ENCODE peak calls at places on chromosomes 13 and 19, in five cellular contexts. B, S, U, K and Q are unnamed samples.

GRCh38 chr19:29074579-29074978 is 138.4 kb downstream of the UQCRFS1 start:
- DNase-seq in U (no peak), B (no peak), S (no peak), K (no peak), Q (no peak)

GRCh38 chr19:10270180-10270615 is 722 bp upstream of the ICAM1 start:
- DNase-seq in S (peak), K (no peak), B (peak), U (no peak), Q (peak)

GRCh38 chr13:75687145-75687763 is 51.1 kb downstream of the LMO7 start:
- DNase-seq in K (peak), S (no peak), B (no peak), U (no peak), Q (no peak)

GRCh38 chr13:95480131-95480545 is 72.4 kb upstream of the CLDN10 start:
- DNase-seq in B (no peak), U (peak), S (no peak), K (no peak), Q (peak)

GRCh38 chr13:27574661-27575060 is 45.7 kb downstream of the LNX2 start:
- DNase-seq in B (no peak), U (no peak), K (no peak), S (no peak), Q (no peak)

GRCh38 chr13:41621716-41622508 is 164.6 kb downstream of the RGCC start:
- DNase-seq in K (peak), S (no peak), B (no peak), U (no peak), Q (no peak)

GRCh38 chr13:79519252-79519651 is 38.3 kb downstream of the NDFIP2 start:
- DNase-seq in U (no peak), B (no peak), S (no peak), K (peak), Q (no peak)

GRCh38 chr13:23707674-23708073 is 137.5 kb downstream of the TNFRSF19 start:
- DNase-seq in K (peak), S (no peak), U (no peak), B (no peak), Q (peak)

GRCh38 chr13:25300861-25301346 is 521 bp upstream of the NUP58 start:
- DNase-seq in B (peak), K (no peak), U (no peak), S (peak), Q (no peak)

GRCh38 chr19:49677232-49677881 is at the start of gene PRMT1:
- DNase-seq in S (no peak), U (no peak), K (no peak), B (peak), Q (peak)

GRCh38 chr13:41411536-41411935 is 45.8 kb upstream of the RGCC start:
- DNase-seq in U (no peak), S (no peak), K (peak), B (no peak), Q (peak)

GRCh38 chr19:28020631-28021315 is 1192.2 kb downstream of the UQCRFS1 start:
- DNase-seq in S (no peak), B (no peak), K (no peak), U (no peak), Q (no peak)

GRCh38 chr19:29483641-29483920 is 42.2 kb upstream of the VSTM2B start:
- DNase-seq in U (no peak), S (no peak), B (no peak), K (no peak), Q (no peak)

GRCh38 chr13:51154029-51154555 is 43.0 kb upstream of the C13orf42 start:
- DNase-seq in S (no peak), U (no peak), B (no peak), K (peak), Q (peak)

GRCh38 chr13:75258159-75258782 is 223.7 kb downstream of the TBC1D4 start:
- DNase-seq in K (peak), S (no peak), B (no peak), U (no peak), Q (peak)

GRCh38 chr19:48836089-48837017 is at the start of gene HSD17B14:
- DNase-seq in U (no peak), S (peak), B (peak), K (no peak), Q (no peak)

GRCh38 chr19:3618811-3619630 is 7.6 kb downstream of the CACTIN start:
- DNase-seq in S (no peak), K (no peak), U (no peak), B (no peak), Q (no peak)

GRCh38 chr13:100633461-100633860 is 41.1 kb downstream of the TMTC4 start:
- DNase-seq in B (no peak), K (peak), S (no peak), U (no peak), Q (no peak)

GRCh38 chr19:1952635-1953034 is 11.7 kb downstream of the CSNK1G2 start:
- DNase-seq in B (no peak), U (no peak), S (no peak), K (no peak), Q (peak)

GRCh38 chr13:50677687-50678463 is 165.6 kb downstream of the DLEU7 start:
- DNase-seq in B (no peak), S (no peak), U (no peak), K (peak), Q (no peak)

DNA sequence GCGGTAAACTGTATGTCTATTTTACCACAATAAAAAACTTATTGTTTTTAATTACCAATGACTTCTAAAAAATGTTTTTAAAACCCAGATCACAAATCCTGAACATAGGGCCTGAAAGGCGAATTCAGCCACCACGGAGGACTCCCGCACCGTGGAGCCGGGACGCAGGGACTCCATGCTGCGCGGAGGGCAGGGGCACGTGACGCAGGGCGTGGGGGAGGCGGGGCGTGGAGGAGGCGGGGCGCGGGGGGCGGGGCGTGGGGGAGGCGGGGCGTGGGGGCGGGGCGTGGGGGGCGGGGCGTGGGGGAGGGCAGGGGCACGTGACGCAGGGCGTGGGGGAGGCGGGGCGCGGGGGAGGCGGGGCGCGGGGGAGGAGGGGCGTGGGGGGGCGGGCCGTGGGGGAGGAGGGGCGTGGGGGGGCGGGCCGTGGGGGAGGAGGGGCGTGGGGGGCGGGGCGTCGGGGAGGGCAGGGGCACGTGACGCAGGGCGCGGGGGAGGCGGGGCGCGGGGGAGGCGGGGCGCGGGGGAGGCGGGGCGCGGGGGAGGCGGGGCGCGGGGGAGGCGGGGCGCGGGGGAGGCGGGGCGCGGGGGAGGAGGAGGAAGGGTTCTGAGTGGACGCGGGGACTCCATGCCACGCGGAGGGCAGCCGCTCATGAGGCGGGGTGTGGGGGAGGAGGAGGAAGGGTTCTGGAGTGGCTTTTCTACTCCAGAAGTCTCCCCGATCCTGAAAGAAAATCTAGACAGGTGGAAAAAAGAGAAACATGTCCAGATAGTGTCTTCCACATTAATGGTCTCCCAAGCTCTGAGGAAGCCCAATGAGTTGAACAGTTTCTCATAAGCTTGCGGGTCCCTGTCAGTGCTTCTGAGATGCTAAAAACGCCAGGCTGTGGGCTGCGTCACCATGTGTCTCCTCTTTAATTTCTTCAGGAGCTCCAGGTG is 4.4 kb upstream of the PROZ start:
- DNase-seq in S (peak), B (peak), K (peak), U (peak), Q (peak)
- TF ChIP-seq POLR2A in S (peak), B (peak), K (peak), U (no peak), Q (peak)

GRCh38 chr19:17796013-17796837 is 1.3 kb downstream of the B3GNT3 start:
- DNase-seq in B (no peak), U (no peak), S (no peak), K (no peak), Q (no peak)
- TF ChIP-seq POLR2A in B (no peak), U (no peak), S (no peak), K (no peak), Q (no peak)

DNA sequence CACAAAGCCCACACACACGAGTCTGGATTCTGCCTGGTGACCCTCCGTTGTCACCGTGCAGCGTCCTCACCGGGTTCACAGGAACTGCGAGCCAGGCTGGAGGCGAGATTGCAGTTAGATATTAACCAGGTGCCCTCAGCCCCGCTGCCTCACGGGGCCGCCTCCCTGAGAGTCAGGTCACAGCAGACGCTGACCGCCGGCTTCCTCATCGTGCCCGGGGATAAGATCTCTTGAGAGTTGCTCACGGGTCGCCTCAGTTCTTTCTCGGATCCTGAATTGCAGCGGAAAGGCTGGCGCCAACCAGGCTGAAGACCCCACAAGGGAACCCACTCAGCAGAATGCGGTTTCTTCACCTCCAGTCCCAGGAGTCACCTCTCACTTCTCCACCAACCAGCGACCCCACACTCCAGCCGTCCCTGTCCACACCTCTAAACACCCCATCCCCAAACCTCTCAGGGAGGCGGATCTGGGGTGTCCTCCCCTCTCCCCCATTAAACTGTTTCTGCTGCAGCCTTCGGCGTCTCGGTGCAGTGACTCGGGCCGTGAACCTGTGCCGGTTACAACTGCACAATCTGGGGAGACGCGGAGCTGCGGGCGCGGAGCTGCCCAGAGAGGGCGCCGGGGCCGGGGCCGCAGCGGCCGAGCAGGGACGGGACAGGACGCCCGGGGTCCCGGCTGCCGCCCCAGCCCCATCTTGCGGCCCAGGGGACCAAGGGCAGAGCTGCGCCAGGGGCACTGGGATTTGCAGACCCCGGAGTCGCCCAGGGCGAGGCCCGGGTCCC is 591 bp downstream of the ZNF823 start:
- DNase-seq in U (peak), K (peak), S (peak), B (peak), Q (peak)
- TF ChIP-seq POLR2A in U (no peak), K (no peak), S (no peak), B (peak), Q (no peak)

GRCh38 chr13:30022256-30022655 is 171.8 kb upstream of the UBL3 start:
- DNase-seq in S (no peak), K (no peak), U (no peak), B (no peak), Q (no peak)

GRCh38 chr13:30020726-30021312 is 170.4 kb upstream of the UBL3 start:
- DNase-seq in B (no peak), S (no peak), U (no peak), K (peak), Q (no peak)

GRCh38 chr13:30022796-30023195 is 172.4 kb upstream of the UBL3 start:
- DNase-seq in B (no peak), K (no peak), S (no peak), U (no peak), Q (no peak)

GRCh38 chr13:30019648-30020626 is 169.5 kb upstream of the UBL3 start:
- DNase-seq in K (no peak), S (no peak), U (no peak), B (no peak), Q (no peak)

GRCh38 chr13:30021611-30022010 is 171.2 kb upstream of the UBL3 start:
- DNase-seq in U (no peak), B (no peak), K (peak), S (no peak), Q (no peak)
- TF ChIP-seq POLR2A in U (no peak), B (no peak), K (no peak), S (no peak), Q (no peak)

GRCh38 chr19:52139291-52140076 is at the start of gene ZNF616:
- DNase-seq in K (peak), B (peak), U (peak), S (peak), Q (peak)

GRCh38 chr19:52140077-52140710 is 456 bp upstream of the ZNF616 start:
- DNase-seq in S (no peak), K (no peak), U (no peak), B (peak), Q (no peak)

GRCh38 chr19:52142001-52142595 is 2.4 kb upstream of the ZNF616 start:
- DNase-seq in B (no peak), U (no peak), S (no peak), K (no peak), Q (no peak)

GRCh38 chr19:52138614-52139290 is 986 bp downstream of the ZNF616 start:
- DNase-seq in U (peak), K (peak), B (peak), S (peak), Q (peak)
- TF ChIP-seq POLR2A in U (no peak), K (no peak), B (no peak), S (no peak), Q (no peak)

DNA sequence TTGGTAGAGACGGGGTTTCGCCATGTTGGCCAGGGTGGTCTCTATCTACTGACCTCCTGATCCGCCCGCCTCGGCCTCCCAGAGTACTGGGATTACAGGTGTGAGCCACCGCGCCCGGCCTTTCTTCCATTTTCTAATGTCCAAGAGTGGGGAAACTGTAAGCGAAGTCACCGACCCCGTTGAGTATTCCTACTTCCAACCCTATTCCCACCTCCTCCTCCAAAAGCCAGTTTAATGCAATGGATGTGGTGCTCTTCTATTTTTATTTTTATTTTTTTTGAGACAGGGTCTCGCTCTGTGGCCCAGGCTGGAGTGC is 449 bp downstream of the RNU6-9 start:
- DNase-seq in S (no peak), K (no peak), U (no peak), B (no peak), Q (no peak)
- TF ChIP-seq POLR2A in S (no peak), K (no peak), U (no peak), B (no peak), Q (no peak)

DNA sequence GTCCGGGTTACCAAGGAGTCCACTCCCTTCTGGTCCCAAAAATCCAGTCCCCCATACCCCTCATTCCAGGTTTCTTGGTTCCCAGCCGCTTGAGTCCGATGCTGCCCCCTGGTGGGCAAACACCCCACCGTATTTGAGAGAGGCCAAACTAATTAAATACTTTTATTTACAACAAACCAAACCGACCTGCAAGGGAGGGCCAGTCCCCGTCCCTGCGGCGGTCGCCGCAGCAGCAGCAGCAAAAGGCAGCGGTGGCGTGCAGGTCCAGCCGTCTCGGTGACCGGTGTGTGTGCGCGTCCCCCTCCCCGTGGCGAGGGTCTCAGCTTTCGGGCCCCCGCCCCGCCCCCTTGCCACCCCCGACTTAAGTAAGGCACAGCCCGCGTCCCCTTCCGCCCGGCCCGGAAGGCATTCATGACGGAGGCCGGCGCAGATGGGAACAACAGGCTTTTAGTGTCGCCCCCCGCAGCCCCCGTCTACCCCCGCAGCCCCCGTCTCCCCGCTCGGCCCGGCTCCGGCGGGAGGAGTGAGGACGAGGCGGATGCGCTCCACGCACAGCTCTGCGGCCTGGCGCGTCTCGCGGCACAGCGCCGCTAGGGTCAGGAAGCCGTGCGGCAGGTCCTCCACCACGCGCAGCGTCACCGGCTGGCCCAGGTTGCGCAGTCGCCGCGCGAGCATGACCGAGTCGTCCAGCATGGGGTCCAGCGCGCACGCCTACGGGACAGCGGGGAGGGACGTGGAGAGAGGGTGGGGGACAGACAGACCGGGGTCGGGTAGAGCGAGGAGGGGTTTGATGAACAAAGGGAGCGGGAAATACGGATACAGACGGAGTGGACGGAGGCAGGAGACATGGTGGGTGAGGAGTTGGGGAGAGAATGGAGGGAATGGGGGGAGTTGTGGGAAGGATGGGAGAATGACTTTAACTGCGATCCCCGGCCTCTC is 11.5 kb upstream of the CNFN start:
- DNase-seq in K (peak), B (peak), S (peak), U (peak), Q (peak)
- TF ChIP-seq POLR2A in K (no peak), B (no peak), S (no peak), U (no peak), Q (no peak)

GRCh38 chr19:18027151-18027550 is 19.2 kb downstream of the ARRDC2 start:
- DNase-seq in B (no peak), K (no peak), U (no peak), S (no peak), Q (no peak)

GRCh38 chr19:18029617-18030338 is 21.8 kb downstream of the ARRDC2 start:
- DNase-seq in S (no peak), K (peak), B (peak), U (no peak), Q (peak)
- TF ChIP-seq POLR2A in S (no peak), K (no peak), B (no peak), U (no peak), Q (no peak)

DNA sequence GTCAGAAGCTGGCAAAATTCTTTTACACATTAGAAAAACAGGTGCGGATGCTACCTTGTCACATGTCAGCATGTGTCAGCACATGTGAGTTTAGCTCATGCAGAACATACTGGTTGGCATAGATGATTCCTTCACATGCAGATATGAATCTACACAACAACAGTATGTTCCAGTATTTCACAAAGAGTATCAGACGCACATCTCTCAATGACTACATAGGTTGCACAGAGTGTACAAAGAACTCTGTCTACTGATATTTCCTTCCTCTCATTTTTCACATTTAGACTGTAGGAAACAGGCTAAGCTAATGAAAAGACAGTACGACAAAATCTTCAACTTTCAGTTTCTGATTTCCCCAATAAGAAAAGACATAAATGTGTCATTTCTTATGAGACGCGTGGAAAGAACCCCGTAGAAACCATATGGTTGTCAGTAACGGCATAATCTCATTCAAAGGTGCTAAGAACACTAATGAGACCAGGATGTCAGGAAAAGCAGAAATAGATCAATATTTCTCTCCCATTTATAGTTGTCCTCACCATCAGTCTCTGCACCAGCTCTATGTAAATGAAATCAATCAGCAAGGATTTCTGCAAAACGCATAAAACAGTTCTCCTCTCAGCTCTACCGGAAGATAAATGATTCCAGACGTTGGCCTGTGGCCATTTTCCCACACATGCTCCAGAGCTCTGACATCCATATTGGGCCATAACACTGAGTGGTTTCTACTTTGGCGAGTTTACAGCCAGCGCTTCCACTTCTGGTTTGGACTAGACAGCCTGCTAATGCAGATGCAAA is 81.2 kb downstream of the STARD13 start:
- DNase-seq in U (no peak), K (peak), B (peak), S (peak), Q (no peak)
- TF ChIP-seq POLR2A in U (no peak), K (no peak), B (no peak), S (peak), Q (no peak)

GRCh38 chr19:35513231-35513974 is at the start of gene DMKN:
- DNase-seq in U (no peak), B (no peak), S (no peak), K (peak), Q (no peak)
- TF ChIP-seq POLR2A in U (no peak), B (no peak), S (no peak), K (no peak), Q (no peak)